ENCODE peak calls at places on chromosomes 6 and 20, in ten cellular contexts. H is body of pancreas, N is H9, L is AG04450, J is endothelial cell, X is uterus, D is adrenal gland, V is B cell, Q is psoas muscle, Y is fibroblast of the aortic adventitia. E is an unnamed sample.

GRCh38 chr6:74018825-74019224 is 322.8 kb downstream of the CD109 start:
- DNase-seq in H (no peak), N (no peak), L (no peak), J (no peak), X (no peak), D (no peak), V (no peak), Q (peak; percentile 23), Y (no peak), E (no peak)

GRCh38 chr6:148140772-148141557 is 201.7 kb upstream of the SASH1 start:
- DNase-seq in H (no peak), N (no peak), L (no peak), J (no peak), X (no peak), D (no peak), V (no peak), Q (no peak), Y (peak; percentile 1), E (no peak)

GRCh38 chr6:4550227-4550597 is 226.0 kb upstream of the CDYL start:
- DNase-seq in H (no peak), N (no peak), L (no peak), J (no peak), X (no peak), D (no peak), V (no peak), Q (no peak), Y (no peak), E (no peak)

GRCh38 chr6:35554811-35555210 is 42.1 kb upstream of the TULP1 start:
- DNase-seq in H (no peak), N (no peak), L (no peak), J (no peak), X (no peak), D (no peak), V (no peak), Q (no peak), Y (no peak), E (no peak)

GRCh38 chr6:112827793-112828192 is 480.7 kb downstream of the RFPL4B start:
- DNase-seq in H (no peak), N (no peak), L (no peak), J (no peak), X (no peak), D (peak; percentile 40), V (no peak), Q (no peak), Y (peak; percentile 25), E (no peak)

GRCh38 chr6:56714982-56715456 is 72.3 kb upstream of the DST start:
- DNase-seq in H (no peak), N (no peak), L (no peak), J (no peak), X (no peak), D (peak; percentile 26), V (no peak), Q (no peak), Y (peak; percentile 70), E (no peak)

GRCh38 chr6:53309059-53309896 is 39.5 kb downstream of the ELOVL5 start:
- DNase-seq in H (no peak), N (no peak), L (no peak), J (no peak), X (no peak), D (no peak), V (no peak), Q (no peak), Y (peak; percentile 89), E (no peak)

GRCh38 chr6:139129284-139129683 is 5.6 kb upstream of the HECA start:
- DNase-seq in H (no peak), N (no peak), L (no peak), J (no peak), X (no peak), D (no peak), V (no peak), Q (no peak), Y (peak; percentile 38), E (no peak)

GRCh38 chr6:100464162-100464851 is 414 bp downstream of the SIM1 start:
- DNase-seq in H (no peak), N (peak; percentile 53), L (no peak), J (peak; percentile 30), X (no peak), D (no peak), V (no peak), Q (peak; percentile 66), Y (no peak), E (peak; percentile 75)

GRCh38 chr6:67594366-67594765 is 1040.7 kb upstream of the ADGRB3 start:
- DNase-seq in H (no peak), N (no peak), L (no peak), J (no peak), X (no peak), D (no peak), V (no peak), Q (no peak), Y (peak; percentile 66), E (no peak)

GRCh38 chr6:151285121-151285520 is 45.4 kb downstream of the AKAP12 start:
- DNase-seq in H (no peak), N (no peak), L (no peak), J (no peak), X (peak; percentile 53), D (peak; percentile 10), V (no peak), Q (no peak), Y (peak; percentile 87), E (no peak)

GRCh38 chr6:3311798-3312197 is 53.1 kb downstream of the PSMG4 start:
- DNase-seq in H (no peak), N (no peak), L (no peak), J (no peak), X (peak; percentile 3), D (no peak), V (no peak), Q (no peak), Y (no peak), E (no peak)

DNA sequence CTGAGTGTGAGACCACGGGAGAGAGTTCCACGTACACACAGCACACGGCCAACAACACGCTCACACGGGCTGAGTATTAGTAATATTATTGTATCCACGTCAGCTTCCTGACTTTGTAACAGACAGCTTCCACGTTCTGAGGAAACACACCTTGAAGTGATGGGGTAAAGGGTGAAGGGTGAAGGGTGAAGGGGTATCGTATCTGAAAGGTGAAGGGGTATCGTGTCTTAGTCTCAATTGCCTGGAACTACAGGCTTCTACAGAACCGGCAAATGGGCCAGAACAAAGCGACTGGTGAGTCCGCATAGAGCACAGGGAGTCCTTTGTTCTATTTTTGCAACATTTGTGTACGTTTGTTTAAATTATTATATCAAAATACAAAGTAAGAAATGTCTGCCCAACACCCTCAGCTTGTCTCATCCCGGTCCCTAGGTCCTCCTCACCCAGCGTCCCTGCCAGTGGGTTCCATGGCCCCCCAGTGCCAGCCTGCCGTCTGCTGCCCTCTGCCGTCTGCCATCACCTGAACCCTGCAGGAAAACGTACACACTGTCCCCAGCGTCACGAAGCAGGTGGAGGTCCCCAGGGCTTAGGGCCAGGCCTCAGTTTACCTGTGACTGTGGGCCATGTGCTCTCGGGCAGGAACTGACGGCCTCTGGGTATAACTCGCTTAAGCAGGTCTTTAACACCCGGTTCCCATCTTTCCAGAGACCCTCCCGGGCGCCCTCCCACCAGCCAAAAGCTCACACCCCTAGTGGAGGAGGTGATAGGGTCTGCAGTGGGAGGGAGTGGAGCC is 4.4 kb upstream of the HELZ2 start:
- DNase-seq in H (no peak), N (no peak), L (no peak), J (no peak), X (no peak), D (no peak), V (no peak), Q (no peak), Y (no peak), E (no peak)
- TF ChIP-seq CTCF in H (no peak), N (peak; percentile 9), L (no peak), J (no peak), X (no peak), D (no peak), V (peak; percentile 15), Q (no peak), Y (no peak), E (no peak)

GRCh38 chr20:32522775-32523612 is 62.1 kb downstream of the NOL4L start:
- DNase-seq in H (no peak), N (no peak), L (no peak), J (no peak), X (no peak), D (no peak), V (no peak), Q (no peak), Y (no peak), E (peak; percentile 66)

GRCh38 chr20:32523613-32524218 is 61.4 kb downstream of the NOL4L start:
- DNase-seq in H (no peak), N (no peak), L (no peak), J (no peak), X (no peak), D (no peak), V (no peak), Q (no peak), Y (no peak), E (peak; percentile 40)

GRCh38 chr20:32522525-32522774 is 62.7 kb downstream of the NOL4L start:
- DNase-seq in H (no peak), N (no peak), L (no peak), J (no peak), X (no peak), D (no peak), V (no peak), Q (peak; percentile 36), Y (no peak), E (peak; percentile 66)

GRCh38 chr20:32520927-32521203 is 64.3 kb downstream of the NOL4L start:
- DNase-seq in H (no peak), N (no peak), L (no peak), J (no peak), X (no peak), D (no peak), V (no peak), Q (no peak), Y (no peak), E (no peak)

GRCh38 chr20:32521780-32522524 is 63.2 kb downstream of the NOL4L start:
- DNase-seq in H (peak; percentile 78), N (peak; percentile 90), L (no peak), J (peak; percentile 87), X (peak; percentile 47), D (peak; percentile 72), V (peak; percentile 80), Q (peak; percentile 82), Y (peak; percentile 57), E (peak; percentile 99)
- TF ChIP-seq CTCF in H (peak; percentile 67), N (peak; percentile 99), L (peak; percentile 88), J (peak; percentile 63), X (peak; percentile 85), D (peak; percentile 88), V (peak; percentile 80), Q (peak; percentile 79), Y (peak; percentile 89), E (peak; percentile 96)

GRCh38 chr6:13383280-13384163 is 55.2 kb upstream of the TBC1D7 start:
- DNase-seq in H (no peak), N (no peak), L (no peak), J (no peak), X (no peak), D (no peak), V (peak; percentile 71), Q (no peak), Y (peak; percentile 62), E (no peak)
- TF ChIP-seq CTCF in H (no peak), N (no peak), L (peak; percentile 26), J (no peak), X (no peak), D (no peak), V (peak; percentile 53), Q (peak; percentile 32), Y (peak; percentile 19), E (no peak)

DNA sequence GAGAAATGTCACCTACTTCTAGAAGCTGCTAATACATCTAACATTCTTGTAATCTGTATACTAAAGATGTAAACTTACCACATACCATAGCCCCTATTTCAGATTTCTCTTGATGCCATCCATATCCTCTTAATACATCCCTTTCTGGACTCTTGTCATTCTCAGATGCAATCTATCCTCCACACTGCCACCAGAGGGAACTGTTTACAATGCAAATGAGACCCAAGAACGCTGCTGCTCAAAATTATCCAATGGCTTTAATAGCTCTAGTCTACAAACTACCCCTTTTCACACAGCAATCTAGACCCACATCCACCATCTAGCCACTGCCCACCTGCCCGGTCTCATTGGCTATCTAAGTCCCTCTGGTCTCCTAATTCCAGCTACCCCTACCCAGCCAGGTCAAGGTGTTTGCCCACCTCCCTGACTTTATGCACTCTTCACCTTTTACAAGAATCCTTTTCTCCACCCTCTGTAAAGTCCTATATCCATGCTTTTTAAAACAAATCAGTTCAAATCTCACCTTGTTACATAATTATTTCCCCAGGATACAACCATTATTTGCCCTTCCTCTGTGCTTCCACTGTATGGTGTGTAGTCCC is 14.8 kb downstream of the FAXC start:
- DNase-seq in H (no peak), N (peak; percentile 37), L (peak; percentile 11), J (peak; percentile 21), X (no peak), D (peak; percentile 17), V (no peak), Q (no peak), Y (peak; percentile 53), E (no peak)
- TF ChIP-seq CTCF in H (no peak), N (peak; percentile 75), L (peak; percentile 73), J (no peak), X (no peak), D (peak; percentile 34), V (peak; percentile 48), Q (peak; percentile 39), Y (peak; percentile 57), E (peak; percentile 30)

E was measured in glutamatergic neuron.